ENCODE peak calls at places on chromosomes 3 and 15, in nine cellular contexts. L is sigmoid colon, D is upper lobe of right lung, A is esophagus muscularis mucosa, Y is mammary epithelial cell, I is hepatocyte, H is Peyer's patch, Z is adrenal gland, G is pancreas. X is an unnamed sample. For H3K4me1, the result is how much of the 10 kb centered on the place peaks cover.

GRCh38 chr15:74251187-74251811 is 15.2 kb downstream of the CCDC33 start:
- DNase-seq in L (no peak), D (no peak), A (no peak), Y (no peak), I (no peak), H (no peak), Z (peak), G (peak), X (no peak)

GRCh38 chr3:117479095-117479494 is 769.5 kb downstream of the TUSC7 start:
- DNase-seq in L (no peak), D (no peak), A (no peak), Y (no peak), I (no peak), H (no peak), Z (no peak), G (no peak), X (no peak)

GRCh38 chr3:8741581-8742355 is 8.2 kb downstream of the CAV3 start:
- DNase-seq in L (no peak), D (no peak), A (no peak), Y (peak), I (peak), H (no peak), Z (peak), G (no peak), X (no peak)

GRCh38 chr15:100140527-100141303 is 201.1 kb downstream of the ADAMTS17 start:
- DNase-seq in L (no peak), D (no peak), A (no peak), Y (no peak), I (no peak), H (no peak), Z (no peak), G (no peak), X (no peak)

GRCh38 chr3:150133293-150133692 is 162.6 kb upstream of the PFN2 start:
- DNase-seq in L (no peak), D (no peak), A (no peak), Y (no peak), I (no peak), H (no peak), Z (no peak), G (no peak), X (no peak)

GRCh38 chr15:55791576-55792400 is 48.8 kb upstream of the PRTG start:
- DNase-seq in L (no peak), D (peak), A (no peak), Y (peak), I (no peak), H (no peak), Z (no peak), G (no peak), X (no peak)

GRCh38 chr3:122350814-122351418 is 25.9 kb downstream of the CSTA start:
- DNase-seq in L (no peak), D (no peak), A (peak), Y (peak), I (no peak), H (no peak), Z (no peak), G (no peak), X (no peak)

GRCh38 chr3:138845771-138846173 is 11.0 kb upstream of the PIK3CB start:
- DNase-seq in L (no peak), D (no peak), A (no peak), Y (no peak), I (no peak), H (no peak), Z (no peak), G (no peak), X (no peak)

DNA sequence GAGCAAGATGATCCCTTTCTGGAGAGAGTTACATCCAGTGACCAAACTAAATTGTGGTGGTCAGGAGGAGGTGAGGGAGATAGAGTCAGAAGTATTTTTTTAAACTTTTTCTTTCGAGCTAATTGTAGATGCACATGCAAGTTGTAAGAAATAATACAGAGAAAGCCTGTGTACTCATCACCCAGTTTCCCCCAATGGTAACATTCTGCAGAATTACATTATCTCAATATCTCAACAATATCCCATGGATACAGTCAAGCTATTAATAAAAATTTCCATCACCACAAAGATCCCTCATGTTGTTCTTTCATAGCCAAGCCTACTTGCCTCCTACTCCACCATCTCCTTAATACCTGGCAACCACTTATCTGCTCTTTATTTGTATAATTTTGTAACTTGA is 3.3 kb upstream of the TMEM45A start:
- DNase-seq in L (no peak), D (no peak), A (no peak), Y (no peak), I (no peak), H (no peak), Z (no peak), G (no peak), X (no peak)
- H3K4me1 ChIP-seq in L (under half), D (under half), A (under half), Y (under half), I (under half), H (under half), Z (under half), G (under half), X (under half)

DNA sequence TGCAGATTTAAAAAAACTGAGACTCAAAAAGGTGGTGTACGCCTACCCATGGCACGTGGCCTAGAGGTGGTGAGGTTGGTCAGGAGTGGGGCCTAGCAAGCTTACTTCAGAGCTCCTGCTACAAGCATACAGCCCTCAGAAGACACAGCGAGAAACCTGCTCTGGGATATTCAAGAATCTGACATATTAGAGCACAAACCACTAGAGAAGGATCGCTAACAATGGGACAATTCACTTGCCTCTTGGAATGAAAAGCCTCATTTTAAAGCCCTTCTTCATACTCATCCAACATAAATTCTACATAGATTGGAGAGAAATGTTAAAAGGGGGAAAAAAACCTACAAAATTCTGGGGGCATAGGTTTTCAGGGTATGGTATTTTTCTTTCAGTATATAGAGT is 118.0 kb upstream of the ARHGEF3 start:
- DNase-seq in L (no peak), D (no peak), A (no peak), Y (no peak), I (no peak), H (no peak), Z (no peak), G (no peak), X (no peak)
- H3K27ac ChIP-seq in L (no peak), D (no peak), A (no peak), Y (no peak), I (no peak), H (no peak), Z (no peak), G (no peak), X (peak)

DNA sequence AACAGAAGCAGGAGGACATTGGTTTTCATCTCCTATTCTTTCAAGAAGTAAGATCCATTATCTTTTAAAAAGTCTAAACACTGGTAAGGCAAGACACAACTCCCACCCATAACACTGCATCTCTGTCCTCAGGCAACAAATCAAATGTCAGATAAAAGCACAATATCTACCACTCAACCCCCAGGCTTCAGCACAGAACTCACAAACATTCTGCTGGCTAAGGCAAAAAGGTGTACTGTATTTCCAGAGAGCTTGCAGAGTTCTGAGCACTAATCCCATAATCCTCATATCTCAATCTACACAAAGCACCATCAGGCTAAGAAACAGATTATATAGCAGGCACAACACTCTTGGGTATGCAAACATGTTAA is 20.9 kb downstream of the RAF1 start:
- DNase-seq in L (no peak), D (no peak), A (no peak), Y (no peak), I (no peak), H (no peak), Z (no peak), G (no peak), X (no peak)
- H3K4me1 ChIP-seq in L (under half), D (under half), A (half or more), Y (under half), I (under half), H (under half), Z (under half), G (under half), X (under half)

GRCh38 chr15:77619883-77620282 is 12.8 kb downstream of the LINGO1 start:
- DNase-seq in L (no peak), D (no peak), A (no peak), Y (no peak), I (no peak), H (no peak), Z (no peak), G (no peak), X (no peak)
- H3K27ac ChIP-seq in L (no peak), D (no peak), A (no peak), Y (no peak), I (no peak), H (no peak), Z (no peak), G (no peak), X (no peak)

DNA sequence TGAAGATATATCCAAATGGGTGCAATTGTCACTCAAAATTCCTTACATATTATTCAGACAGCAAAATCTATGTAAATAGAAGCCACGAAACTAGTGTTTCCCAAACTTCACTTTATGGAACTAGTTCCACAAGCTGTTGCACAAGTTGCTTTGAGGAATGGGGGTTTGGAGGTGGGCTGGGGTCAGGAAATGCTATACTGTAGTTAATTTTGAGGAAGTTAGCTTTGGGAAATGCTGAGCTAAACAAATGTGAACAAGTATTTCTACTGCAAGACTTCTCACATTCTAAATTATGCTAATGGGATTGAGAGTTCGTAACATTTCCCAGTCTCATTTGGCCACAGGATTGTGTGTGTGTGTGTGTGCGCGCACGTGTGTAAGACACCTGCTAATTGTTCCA is 28.7 kb upstream of the SAMMSON start:
- DNase-seq in L (no peak), D (no peak), A (no peak), Y (no peak), I (no peak), H (no peak), Z (no peak), G (no peak), X (no peak)
- H3K4me1 ChIP-seq in L (under half), D (under half), A (under half), Y (under half), I (under half), H (under half), Z (under half), G (under half), X (under half)

GRCh38 chr3:61808526-61808925 is 247.2 kb downstream of the PTPRG start:
- DNase-seq in L (peak), D (no peak), A (no peak), Y (no peak), I (no peak), H (no peak), Z (peak), G (no peak), X (no peak)

GRCh38 chr3:61810953-61811497 is 249.7 kb downstream of the PTPRG start:
- DNase-seq in L (no peak), D (no peak), A (no peak), Y (no peak), I (no peak), H (no peak), Z (no peak), G (no peak), X (no peak)

GRCh38 chr3:61807865-61808276 is 246.5 kb downstream of the PTPRG start:
- DNase-seq in L (no peak), D (no peak), A (no peak), Y (no peak), I (peak), H (no peak), Z (no peak), G (no peak), X (no peak)

GRCh38 chr3:61809879-61810278 is 248.5 kb downstream of the PTPRG start:
- DNase-seq in L (peak), D (no peak), A (no peak), Y (no peak), I (no peak), H (peak), Z (peak), G (no peak), X (no peak)

GRCh38 chr3:61808999-61809398 is 247.6 kb downstream of the PTPRG start:
- DNase-seq in L (no peak), D (no peak), A (no peak), Y (no peak), I (no peak), H (no peak), Z (no peak), G (no peak), X (no peak)
- H3K27ac ChIP-seq in L (peak), D (no peak), A (peak), Y (no peak), I (peak), H (no peak), Z (peak), G (no peak), X (no peak)

GRCh38 chr15:85414037-85414436 is 33.6 kb downstream of the AKAP13 start:
- DNase-seq in L (no peak), D (no peak), A (no peak), Y (no peak), I (no peak), H (no peak), Z (no peak), G (no peak), X (no peak)
- H3K4me1 ChIP-seq in L (under half), D (under half), A (half or more), Y (under half), I (under half), H (under half), Z (under half), G (under half), X (under half)